ENCODE peak calls at places on chromosome 5, in five cellular contexts. G, O, R, Q and Y are unnamed samples.

GRCh38 chr5:85320495-85320894 is 935.8 kb upstream of the EDIL3 start:
- DNase-seq in Q (no peak), G (no peak), R (no peak), O (no peak), Y (no peak)

GRCh38 chr5:38831117-38831516 is 14.7 kb upstream of the OSMR start:
- DNase-seq in O (no peak), G (no peak), R (no peak), Q (no peak), Y (no peak)

GRCh38 chr5:74294231-74294705 is 346.3 kb downstream of the ENC1 start:
- DNase-seq in R (no peak), G (peak; percentile 17), Q (no peak), O (no peak), Y (peak; percentile 38)

GRCh38 chr5:76269259-76269958 is 133.7 kb upstream of the IQGAP2 start:
- DNase-seq in Q (no peak), O (no peak), R (no peak), G (no peak), Y (no peak)

GRCh38 chr5:1177826-1178528 is 23.4 kb upstream of the SLC6A19 start:
- DNase-seq in Q (no peak), O (no peak), G (no peak), R (no peak), Y (no peak)

GRCh38 chr5:78785454-78785853 is 136.9 kb upstream of the LHFPL2 start:
- DNase-seq in O (no peak), Q (no peak), R (no peak), G (no peak), Y (no peak)

GRCh38 chr5:80912479-80912878 is 47.7 kb upstream of the RASGRF2 start:
- DNase-seq in G (no peak), R (no peak), O (no peak), Q (no peak), Y (no peak)

GRCh38 chr5:8954801-8955200 is 591.1 kb downstream of the SEMA5A start:
- DNase-seq in G (no peak), Q (no peak), O (no peak), R (no peak), Y (no peak)

GRCh38 chr5:77774981-77775772 is 962 bp downstream of the TBCA start:
- DNase-seq in R (no peak), O (peak; percentile 14), G (no peak), Q (no peak), Y (no peak)

GRCh38 chr5:33781286-33781685 is 110.5 kb downstream of the ADAMTS12 start:
- DNase-seq in O (no peak), G (no peak), Q (no peak), R (no peak), Y (no peak)

GRCh38 chr5:143575264-143575663 is 171.8 kb upstream of the NR3C1 start:
- DNase-seq in Q (no peak), R (no peak), G (no peak), O (no peak), Y (no peak)

GRCh38 chr5:97231025-97231636 is 48.1 kb upstream of the RIOK2 start:
- DNase-seq in Q (peak; percentile 6), G (no peak), O (peak; percentile 75), R (no peak), Y (peak; percentile 25)

GRCh38 chr5:122138356-122138755 is 9.0 kb downstream of the ZNF474 start:
- DNase-seq in R (no peak), G (no peak), Q (no peak), O (no peak), Y (no peak)

GRCh38 chr5:111299831-111300432 is 75.7 kb downstream of the CAMK4 start:
- DNase-seq in G (no peak), R (no peak), O (no peak), Q (no peak), Y (no peak)

GRCh38 chr5:53667621-53668020 is 107.2 kb downstream of the NDUFS4 start:
- DNase-seq in Q (no peak), G (no peak), O (no peak), R (no peak), Y (no peak)

GRCh38 chr5:73902327-73903051 is 276.5 kb downstream of the ARHGEF28 start:
- DNase-seq in Q (peak; percentile 19), G (no peak), O (peak; percentile 73), R (no peak), Y (no peak)

GRCh38 chr5:1164696-1165630 is 36.4 kb upstream of the SLC6A19 start:
- DNase-seq in R (no peak), Q (no peak), G (no peak), O (peak; percentile 59), Y (no peak)

GRCh38 chr5:75049581-75050274 is 2.6 kb downstream of the GCNT4 start:
- DNase-seq in G (no peak), R (peak; percentile 70), Q (peak; percentile 35), O (peak; percentile 62), Y (peak; percentile 53)

GRCh38 chr5:59040007-59040803 is 457.3 kb downstream of the RAB3C start:
- DNase-seq in Q (no peak), O (peak; percentile 88), G (no peak), R (no peak), Y (no peak)

GRCh38 chr5:17374157-17374556 is 123.9 kb upstream of the TAF11L2 start:
- DNase-seq in G (no peak), R (no peak), O (no peak), Q (no peak), Y (no peak)

GRCh38 chr5:116652196-116652729 is 77.6 kb upstream of the SEMA6A start:
- DNase-seq in Q (no peak), R (no peak), G (peak; percentile 76), O (peak; percentile 2), Y (no peak)

GRCh38 chr5:79284852-79285251 is 48.9 kb downstream of the JMY start:
- DNase-seq in G (no peak), Q (no peak), R (no peak), O (no peak), Y (no peak)

GRCh38 chr5:179839328-179840256 is 18.9 kb downstream of the SQSTM1 start:
- DNase-seq in O (no peak), R (peak; percentile 51), G (no peak), Q (no peak), Y (no peak)

GRCh38 chr5:150122158-150122510 is 33.5 kb downstream of the PDGFRB start:
- DNase-seq in G (no peak), R (peak; percentile 49), O (peak; percentile 73), Q (no peak), Y (no peak)

GRCh38 chr5:92775711-92776615 is 805.1 kb downstream of the NR2F1-AS1 start:
- DNase-seq in R (no peak), Q (no peak), G (no peak), O (no peak), Y (no peak)

GRCh38 chr5:54743997-54744788 is 226.6 kb downstream of the SNX18 start:
- DNase-seq in G (no peak), Q (peak; percentile 40), R (peak; percentile 43), O (peak; percentile 80), Y (peak; percentile 50)

GRCh38 chr5:36150676-36151433 is 832 bp downstream of the LMBRD2 start:
- DNase-seq in Q (peak; percentile 50), G (no peak), O (peak; percentile 92), R (peak; percentile 36), Y (peak; percentile 35)

GRCh38 chr5:4737868-4738267 is 402.3 kb upstream of the ADAMTS16 start:
- DNase-seq in G (no peak), Q (no peak), R (no peak), O (no peak), Y (peak; percentile 4)

GRCh38 chr5:178143901-178144300 is 9.8 kb downstream of the NHP2 start:
- DNase-seq in G (no peak), Q (no peak), R (no peak), O (no peak), Y (peak; percentile 24)

GRCh38 chr5:82058710-82059109 is 86.9 kb downstream of the ATG10 start:
- DNase-seq in Q (no peak), O (no peak), R (no peak), G (no peak), Y (no peak)

DNA sequence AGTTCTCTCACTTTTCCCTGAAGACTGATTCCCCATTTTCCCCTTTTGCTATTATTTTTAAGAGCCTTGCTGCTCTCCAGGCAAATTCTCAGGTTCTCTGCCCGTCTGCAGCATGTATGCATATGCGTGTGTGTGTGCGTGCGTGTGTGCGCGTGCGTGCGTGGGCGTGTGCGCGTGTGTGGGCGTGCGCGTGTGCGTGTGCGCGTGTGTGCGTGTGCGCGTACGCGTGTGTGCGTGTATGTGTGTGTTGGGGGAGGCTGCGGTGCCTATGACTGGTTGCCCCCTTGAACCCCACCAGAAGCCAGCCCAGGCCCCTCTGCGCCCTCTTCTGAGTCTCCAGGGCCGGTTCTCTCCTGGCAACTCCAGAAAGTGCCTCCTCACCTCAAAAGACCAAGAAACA is 987 bp upstream of the FOXI1 start:
- DNase-seq in R (no peak), O (no peak), G (no peak), Q (no peak), Y (no peak)
- TF ChIP-seq POLR2A in R (no peak), O (no peak), G (no peak), Q (no peak), Y (no peak)

DNA sequence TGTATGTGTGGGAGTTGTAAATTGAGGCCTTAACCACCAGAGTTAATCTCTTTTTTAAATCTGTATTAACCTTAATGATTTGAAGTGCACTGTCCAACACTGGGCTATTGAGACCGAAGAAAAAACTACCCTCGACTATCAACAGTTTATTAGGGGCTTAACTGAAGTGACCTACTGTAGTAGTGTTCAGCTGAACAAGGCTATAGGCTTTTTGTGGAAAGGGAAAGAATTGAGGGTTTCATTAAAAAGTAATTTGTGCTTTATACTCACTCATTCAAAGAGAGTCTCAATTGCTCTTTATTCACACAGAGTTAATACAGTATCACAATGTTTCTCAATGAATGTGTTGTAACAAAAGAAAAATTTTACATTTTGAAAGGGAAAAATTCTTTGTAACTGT is 267.5 kb downstream of the SLF1 start:
- DNase-seq in O (no peak), R (no peak), Q (no peak), G (no peak), Y (no peak)
- TF ChIP-seq POLR2A in O (no peak), R (no peak), Q (no peak), G (no peak), Y (no peak)

DNA sequence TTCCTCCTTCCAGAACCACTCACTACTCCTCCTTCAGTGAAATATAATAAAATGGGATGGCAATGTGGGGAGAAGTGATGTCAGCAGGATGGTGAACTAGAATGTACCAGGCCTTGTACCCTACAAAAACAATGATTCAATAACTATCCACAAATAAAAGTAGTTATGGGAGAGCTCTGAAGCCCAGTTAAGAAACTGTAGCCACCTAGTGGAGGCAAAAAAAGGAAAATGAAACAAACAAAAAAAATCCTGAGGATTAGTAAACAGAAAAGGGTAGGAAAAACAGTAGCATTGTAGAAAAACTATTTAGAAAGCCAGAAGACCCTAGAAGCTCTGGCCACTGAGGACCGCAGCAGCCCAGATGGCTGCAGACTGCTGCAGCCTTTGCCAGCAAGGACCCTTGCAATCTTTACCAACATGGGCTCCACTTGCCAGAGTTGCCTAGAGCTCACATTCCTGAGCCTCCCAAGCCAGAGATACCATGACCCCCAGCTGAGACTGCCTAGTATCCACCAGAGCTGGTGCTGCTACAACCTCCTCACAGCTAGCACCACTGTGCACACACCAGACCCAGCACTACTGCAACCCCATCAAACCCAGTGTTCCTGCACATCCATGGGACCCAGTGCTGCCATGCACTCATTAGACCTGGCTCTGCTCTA is 259.7 kb upstream of the MSX2 start:
- DNase-seq in R (no peak), O (no peak), G (no peak), Q (no peak), Y (no peak)
- TF ChIP-seq POLR2A in R (no peak), O (no peak), G (no peak), Q (no peak), Y (no peak)

DNA sequence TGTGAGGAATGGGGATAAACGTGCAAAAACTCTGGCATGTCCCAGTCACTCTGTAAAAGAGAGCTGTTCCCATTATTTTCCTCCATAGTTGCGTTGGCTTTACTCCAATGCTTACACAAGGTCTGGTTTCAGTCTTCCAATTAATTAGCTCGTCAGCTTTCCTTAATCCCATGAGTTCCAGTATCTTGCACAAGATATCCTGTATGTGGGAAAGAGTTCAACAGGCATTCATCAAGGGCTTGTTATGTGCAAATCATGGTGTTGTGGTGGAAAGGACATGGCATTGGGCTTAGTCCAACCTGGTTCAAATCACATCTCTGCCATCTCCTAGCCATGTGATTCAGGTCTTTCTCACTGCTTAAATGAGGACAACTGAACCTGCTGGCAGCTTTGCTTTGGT is 77.5 kb upstream of the PANK3 start:
- DNase-seq in R (no peak), G (no peak), Q (no peak), O (no peak), Y (no peak)
- TF ChIP-seq POLR2A in R (no peak), G (no peak), Q (no peak), O (no peak), Y (no peak)